ENCODE peak calls at places on chromosomes 16 and 17, in seven cellular contexts. X, H, J, Z, P, Q and A are unnamed samples.

GRCh38 chr17:33667052-33667509 is 374.0 kb upstream of the ASIC2 start:
- DNase-seq in Q (no peak), H (no peak), Z (no peak), X (no peak), J (no peak), P (no peak), A (no peak)

GRCh38 chr16:68887107-68887506 is 43.8 kb downstream of the TANGO6 start:
- DNase-seq in X (no peak), Z (no peak), P (no peak), J (no peak), Q (no peak), H (no peak), A (no peak)

GRCh38 chr16:2482181-2483107 is 7.5 kb downstream of the TBC1D24 start:
- DNase-seq in J (no peak), Q (peak), X (peak), P (peak), Z (peak), H (peak), A (peak)

GRCh38 chr17:45650601-45651000 is 133.5 kb upstream of the CRHR1 start:
- DNase-seq in H (no peak), X (no peak), Z (no peak), J (no peak), Q (no peak), P (no peak), A (no peak)

GRCh38 chr17:33137411-33137810 is 145.8 kb downstream of the SPACA3 start:
- DNase-seq in Z (no peak), J (no peak), P (no peak), H (no peak), Q (peak), X (no peak), A (no peak)

GRCh38 chr16:79430129-79430789 is 170.3 kb downstream of the MAF start:
- DNase-seq in Z (no peak), Q (peak), H (no peak), J (no peak), P (no peak), X (no peak), A (no peak)

GRCh38 chr16:48125888-48126287 is 29.9 kb downstream of the ABCC12 start:
- DNase-seq in J (no peak), Z (no peak), X (no peak), P (no peak), Q (no peak), H (no peak), A (no peak)

GRCh38 chr16:67923414-67924127 is 8.1 kb downstream of the CTRL start:
- DNase-seq in X (peak), P (peak), H (no peak), Z (no peak), J (no peak), Q (peak), A (no peak)

GRCh38 chr16:4240624-4241023 is 1.3 kb downstream of the SRL start:
- DNase-seq in Q (no peak), J (no peak), P (peak), H (no peak), X (no peak), Z (no peak), A (peak)

GRCh38 chr17:4469552-4469951 is 29.1 kb upstream of the SPNS2 start:
- DNase-seq in X (no peak), P (peak), J (no peak), Z (no peak), Q (no peak), H (no peak), A (no peak)

GRCh38 chr16:2817496-2818277 is 650 bp downstream of the PRSS21 start:
- DNase-seq in H (no peak), P (no peak), Q (no peak), Z (no peak), J (no peak), X (no peak), A (no peak)

GRCh38 chr17:48011405-48012150 is 26.0 kb downstream of the COPZ2 start:
- DNase-seq in J (no peak), X (no peak), H (peak), Q (peak), Z (peak), P (no peak), A (no peak)

GRCh38 chr17:40554646-40555295 is 10.5 kb downstream of the CCR7 start:
- DNase-seq in J (no peak), H (no peak), X (no peak), Z (no peak), Q (no peak), P (no peak), A (peak)

GRCh38 chr16:86322283-86322682 is 188.0 kb upstream of the FOXF1 start:
- DNase-seq in P (no peak), X (no peak), Z (no peak), H (no peak), Q (no peak), J (no peak), A (no peak)

GRCh38 chr16:4179020-4179419 is 62.8 kb upstream of the ADCY9 start:
- DNase-seq in Z (no peak), H (peak), P (no peak), J (no peak), X (peak), Q (peak), A (peak)

GRCh38 chr17:81346090-81346907 is 49.0 kb upstream of the BAHCC1 start:
- DNase-seq in P (peak), Q (peak), H (peak), Z (peak), X (peak), J (peak), A (peak)

GRCh38 chr17:40550608-40551007 is 14.7 kb downstream of the CCR7 start:
- DNase-seq in Q (no peak), H (peak), J (no peak), P (peak), Z (peak), X (peak), A (peak)

GRCh38 chr17:9937164-9937835 is 32.2 kb upstream of the RCVRN start:
- DNase-seq in P (peak), H (peak), X (peak), Q (no peak), Z (no peak), J (no peak), A (peak)

GRCh38 chr17:40315678-40316570 is 6.9 kb downstream of the RARA start:
- DNase-seq in X (no peak), P (no peak), Z (no peak), J (no peak), H (no peak), Q (no peak), A (no peak)

GRCh38 chr16:72042157-72042660 is 12.1 kb upstream of the HP start:
- DNase-seq in P (no peak), X (peak), H (no peak), J (no peak), Q (peak), Z (peak), A (no peak)

GRCh38 chr16:80150978-80151705 is 389.7 kb upstream of the DYNLRB2 start:
- DNase-seq in X (no peak), Z (peak), P (no peak), Q (no peak), H (peak), J (no peak), A (no peak)

GRCh38 chr16:85137323-85138072 is 25.2 kb upstream of the CIBAR2 start:
- DNase-seq in X (peak), Z (peak), H (peak), J (peak), Q (no peak), P (peak), A (peak)

GRCh38 chr17:66483946-66484345 is 181.5 kb downstream of the PRKCA start:
- DNase-seq in X (no peak), J (no peak), Z (no peak), P (no peak), H (no peak), Q (no peak), A (no peak)

GRCh38 chr17:75034236-75034908 is 12.4 kb downstream of the ATP5PD start:
- DNase-seq in X (peak), J (peak), Q (peak), P (peak), H (peak), Z (peak), A (peak)

GRCh38 chr17:79627766-79628690 is 17.2 kb upstream of the RBFOX3 start:
- DNase-seq in H (no peak), P (no peak), Q (no peak), Z (no peak), J (no peak), X (no peak), A (peak)

GRCh38 chr16:10076037-10076436 is 106.2 kb downstream of the GRIN2A start:
- DNase-seq in Q (no peak), H (no peak), Z (no peak), X (no peak), P (no peak), J (no peak), A (no peak)

GRCh38 chr17:57735707-57736106 is 9.4 kb downstream of the CCDC182 start:
- DNase-seq in P (no peak), X (no peak), Z (no peak), Q (peak), J (no peak), H (no peak), A (no peak)

GRCh38 chr17:882827-883585 is 96.6 kb downstream of the NXN start:
- DNase-seq in Q (no peak), J (peak), H (peak), Z (peak), X (peak), P (peak), A (peak)

GRCh38 chr16:22424161-22424937 is 49.9 kb upstream of the CDR2 start:
- DNase-seq in Z (no peak), X (peak), J (no peak), Q (no peak), P (peak), H (peak), A (peak)

GRCh38 chr17:44174427-44174826 is 3.9 kb downstream of the ASB16 start:
- DNase-seq in J (no peak), P (no peak), H (no peak), Z (no peak), Q (no peak), X (no peak), A (no peak)